ENCODE peak calls at places on chromosomes 4 and X, in seven cellular contexts. W is adrenal gland; R is CD8-positive, alpha-beta memory T cell; M is heart left ventricle; B is SK-N-MC; G is OCI-LY7; H is fibroblast of lung. C is an unnamed sample.

GRCh38 chr4:108359130-108359709 is 190.5 kb upstream of the LEF1 start:
- DNase-seq in W (no peak), R (peak; percentile 13), M (no peak), B (no peak), G (peak; percentile 73), H (no peak), C (no peak)

GRCh38 chr4:159048166-159048886 is 54.6 kb upstream of the RAPGEF2 start:
- DNase-seq in W (peak; percentile 66), R (no peak), M (peak; percentile 74), B (no peak), G (no peak), H (peak; percentile 73), C (peak; percentile 76)

GRCh38 chrX:20388594-20388993 is 121.9 kb upstream of the RPS6KA3 start:
- DNase-seq in W (no peak), R (no peak), M (no peak), B (no peak), G (no peak), H (no peak), C (no peak)

GRCh38 chr4:169164669-169165415 is 105.9 kb downstream of the SH3RF1 start:
- DNase-seq in W (no peak), R (no peak), M (no peak), B (no peak), G (no peak), H (no peak), C (no peak)

GRCh38 chrX:77597090-77597489 is 149.9 kb downstream of the FGF16 start:
- DNase-seq in W (no peak), R (no peak), M (no peak), B (no peak), G (no peak), H (peak; percentile 52), C (no peak)

GRCh38 chrX:7147431-7147977 is at the start of gene STS:
- DNase-seq in W (peak; percentile 25), R (no peak), M (peak; percentile 60), B (no peak), G (peak; percentile 63), H (no peak), C (peak; percentile 17)

GRCh38 chr4:2797545-2798305 is 4.8 kb downstream of the SH3BP2 start:
- DNase-seq in W (peak; percentile 13), R (peak; percentile 34), M (peak; percentile 80), B (no peak), G (no peak), H (no peak), C (peak; percentile 80)

GRCh38 chrX:154490021-154490413 is 412 bp downstream of the SLC10A3 start:
- DNase-seq in W (peak; percentile 50), R (no peak), M (no peak), B (no peak), G (peak; percentile 52), H (peak; percentile 60), C (peak; percentile 31)

GRCh38 chr4:108700358-108700757 is 50.0 kb downstream of the OSTC start:
- DNase-seq in W (no peak), R (no peak), M (no peak), B (peak; percentile 81), G (no peak), H (peak; percentile 19), C (no peak)

GRCh38 chr4:1058997-1059665 is 47.7 kb downstream of the FGFRL1 start:
- DNase-seq in W (no peak), R (no peak), M (no peak), B (no peak), G (no peak), H (no peak), C (no peak)

GRCh38 chr4:187908731-187909130 is 86.8 kb upstream of the ZFP42 start:
- DNase-seq in W (no peak), R (no peak), M (no peak), B (no peak), G (no peak), H (no peak), C (no peak)

GRCh38 chr4:154489558-154490260 is 1.9 kb downstream of the DCHS2 start:
- DNase-seq in W (no peak), R (no peak), M (no peak), B (no peak), G (no peak), H (no peak), C (no peak)

GRCh38 chrX:103343105-103343504 is 13.1 kb downstream of the TCEAL7 start:
- DNase-seq in W (no peak), R (no peak), M (no peak), B (no peak), G (peak; percentile 33), H (peak; percentile 65), C (peak; percentile 68)

GRCh38 chr4:118927976-118928375 is 39.3 kb downstream of the SYNPO2 start:
- DNase-seq in W (peak; percentile 20), R (no peak), M (peak; percentile 74), B (no peak), G (no peak), H (no peak), C (peak; percentile 47)

GRCh38 chr4:5751918-5752802 is 41.2 kb downstream of the EVC start:
- DNase-seq in W (no peak), R (no peak), M (no peak), B (no peak), G (no peak), H (peak; percentile 71), C (no peak)

GRCh38 chr4:26073886-26074560 is 160.0 kb downstream of the SMIM20 start:
- DNase-seq in W (no peak), R (no peak), M (no peak), B (no peak), G (no peak), H (no peak), C (no peak)
- H3K4me3 ChIP-seq in W (no peak overlapping the region), R (no peak overlapping the region), M (no peak overlapping the region), B (no peak overlapping the region), G (no peak overlapping the region), H (no peak overlapping the region), C (no peak overlapping the region)

GRCh38 chr4:186104895-186105720 is 604 bp downstream of the FAM149A start:
- DNase-seq in W (no peak), R (peak; percentile 10), M (no peak), B (no peak), G (no peak), H (no peak), C (peak; percentile 51)
- H3K4me3 ChIP-seq in W (peak overlapping the region; percentile 56), R (no peak overlapping the region), M (peak overlapping the region; percentile 58), B (no peak overlapping the region), G (no peak overlapping the region), H (no peak overlapping the region), C (peak overlapping the region; percentile 75)

GRCh38 chr4:56844817-56845580 is 23.5 kb upstream of the SPINK2 start:
- DNase-seq in W (no peak), R (no peak), M (no peak), B (no peak), G (no peak), H (no peak), C (no peak)
- H3K4me3 ChIP-seq in W (no peak overlapping the region), R (no peak overlapping the region), M (no peak overlapping the region), B (no peak overlapping the region), G (no peak overlapping the region), H (no peak overlapping the region), C (no peak overlapping the region)

DNA sequence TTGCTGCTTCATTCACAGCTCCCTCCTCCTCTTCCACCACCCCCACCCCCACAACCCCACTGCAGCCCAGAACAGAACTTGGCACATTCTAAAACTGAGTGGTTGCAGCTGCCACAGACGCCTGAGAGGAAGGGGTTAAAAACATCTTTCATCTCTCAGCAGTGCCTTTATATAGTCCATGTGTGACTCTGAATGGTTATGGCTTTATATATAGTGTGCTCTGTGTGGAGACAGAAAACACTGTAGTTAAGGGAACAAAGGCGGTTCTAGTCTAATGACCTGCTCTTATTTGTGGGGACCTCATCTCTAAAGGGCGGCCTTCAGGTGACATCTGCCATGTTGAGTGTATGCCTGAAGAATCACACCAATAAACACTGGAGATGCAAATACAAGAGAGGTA is 144.7 kb downstream of the BCOR start:
- DNase-seq in W (no peak), R (no peak), M (no peak), B (no peak), G (peak; percentile 86), H (no peak), C (no peak)
- H3K4me3 ChIP-seq in W (no peak overlapping the region), R (no peak overlapping the region), M (no peak overlapping the region), B (no peak overlapping the region), G (no peak overlapping the region), H (no peak overlapping the region), C (no peak overlapping the region)